ENCODE peak calls at places on chromosome 15, in four cellular contexts. O is tibial nerve, C is ovary, J is esophagus squamous epithelium. G is an unnamed sample.

GRCh38 chr15:69093127-69093526 is 67.3 kb upstream of the GLCE start:
- DNase-seq in C (no peak), J (no peak), O (no peak), G (peak; percentile 89)

GRCh38 chr15:41799488-41799805 is 25.2 kb downstream of the MAPKBP1 start:
- DNase-seq in O (no peak), J (no peak), C (no peak), G (no peak)

GRCh38 chr15:100947760-100948429 is 28.7 kb downstream of the LRRK1 start:
- DNase-seq in O (no peak), C (no peak), J (no peak), G (no peak)

GRCh38 chr15:31374489-31374888 is 47.9 kb downstream of the KLF13 start:
- DNase-seq in J (no peak), C (no peak), O (no peak), G (no peak)

GRCh38 chr15:96330450-96331140 is at the start of gene NR2F2:
- DNase-seq in J (peak; percentile 47), C (peak; percentile 97), O (peak; percentile 98), G (peak; percentile 84)

GRCh38 chr15:29849218-29849617 is 26.9 kb upstream of the TJP1 start:
- DNase-seq in O (no peak), J (no peak), C (no peak), G (no peak)

GRCh38 chr15:73809728-73810501 is 56.8 kb upstream of the INSYN1 start:
- DNase-seq in J (no peak), O (no peak), C (no peak), G (no peak)

GRCh38 chr15:89673162-89673506 is 6.0 kb downstream of the PLIN1 start:
- DNase-seq in J (no peak), C (no peak), O (no peak), G (peak; percentile 54)

GRCh38 chr15:43465105-43465504 is 27.9 kb downstream of the TP53BP1 start:
- DNase-seq in C (no peak), J (no peak), O (no peak), G (peak; percentile 47)

GRCh38 chr15:40155270-40155910 is 5.5 kb upstream of the BUB1B start:
- DNase-seq in C (no peak), O (no peak), J (no peak), G (no peak)

GRCh38 chr15:88647362-88648105 is 8.7 kb downstream of the ISG20 start:
- DNase-seq in O (no peak), J (no peak), C (peak; percentile 21), G (no peak)

GRCh38 chr15:69718916-69719315 is 266.3 kb downstream of the RPLP1 start:
- DNase-seq in C (no peak), O (no peak), J (no peak), G (no peak)

GRCh38 chr15:49627407-49627877 is 6.6 kb downstream of the DTWD1 start:
- DNase-seq in C (no peak), O (no peak), J (no peak), G (no peak)

GRCh38 chr15:39509941-39510845 is 70.7 kb upstream of the THBS1 start:
- DNase-seq in O (no peak), C (no peak), J (no peak), G (no peak)

GRCh38 chr15:82849556-82850241 is 40.3 kb downstream of the WHAMM start:
- DNase-seq in O (no peak), C (peak; percentile 67), J (no peak), G (peak; percentile 100)

GRCh38 chr15:67832031-67832551 is 6.8 kb downstream of the SKOR1 start:
- DNase-seq in O (no peak), C (no peak), J (no peak), G (no peak)

GRCh38 chr15:96392380-96393208 is 62.1 kb downstream of the NR2F2 start:
- DNase-seq in O (no peak), J (no peak), C (no peak), G (no peak)

GRCh38 chr15:36947035-36947719 is 153.2 kb downstream of the MEIS2 start:
- DNase-seq in J (no peak), C (no peak), O (no peak), G (no peak)

GRCh38 chr15:55576911-55577310 is 11.2 kb downstream of the PYGO1 start:
- DNase-seq in C (no peak), O (no peak), J (no peak), G (peak; percentile 60)

GRCh38 chr15:93130111-93130510 is 41.1 kb upstream of the RGMA start:
- DNase-seq in O (no peak), C (no peak), J (no peak), G (no peak)

GRCh38 chr15:47415539-47415971 is 301.8 kb upstream of the SEMA6D start:
- DNase-seq in O (no peak), C (no peak), J (no peak), G (no peak)

GRCh38 chr15:45048784-45049631 is 26.0 kb downstream of the SORD start:
- DNase-seq in O (no peak), J (peak; percentile 3), C (no peak), G (peak; percentile 76)

GRCh38 chr15:95662638-95663037 is 667.9 kb upstream of the NR2F2 start:
- DNase-seq in C (no peak), J (no peak), O (no peak), G (no peak)

GRCh38 chr15:69340243-69340991 is 41.7 kb downstream of the PAQR5 start:
- DNase-seq in C (no peak), J (no peak), O (no peak), G (no peak)

GRCh38 chr15:57720861-57721260 is 14.3 kb downstream of the POLR2M start:
- DNase-seq in O (no peak), J (no peak), C (no peak), G (no peak)

GRCh38 chr15:43777293-43777819 is 590 bp upstream of the ELL3 start:
- DNase-seq in C (peak; percentile 80), O (peak; percentile 70), J (no peak), G (peak; percentile 92)

GRCh38 chr15:26113296-26113695 is 250.2 kb upstream of the ATP10A start:
- DNase-seq in O (no peak), J (no peak), C (no peak), G (no peak)

GRCh38 chr15:82043726-82044372 is 2.0 kb downstream of the MEX3B start:
- DNase-seq in O (no peak), C (peak; percentile 40), J (no peak), G (peak; percentile 36)

GRCh38 chr15:99951471-99951870 is 218.2 kb upstream of the LYSMD4 start:
- DNase-seq in O (no peak), C (no peak), J (no peak), G (no peak)

GRCh38 chr15:73752817-73753214 is 335 bp downstream of the INSYN1 start:
- DNase-seq in O (no peak), C (no peak), J (no peak), G (no peak)

GRCh38 chr15:26087881-26088280 is 224.8 kb upstream of the ATP10A start:
- DNase-seq in O (no peak), C (no peak), J (no peak), G (no peak)

GRCh38 chr15:60798821-60799220 is 319.9 kb upstream of the ICE2 start:
- DNase-seq in C (no peak), J (no peak), O (no peak), G (no peak)

GRCh38 chr15:70251246-70251990 is 153.7 kb upstream of the TLE3 start:
- DNase-seq in O (no peak), C (peak; percentile 49), J (no peak), G (no peak)

GRCh38 chr15:84391191-84391590 is 155.6 kb downstream of the GOLGA6L4 start:
- DNase-seq in O (no peak), C (no peak), J (no peak), G (no peak)

DNA sequence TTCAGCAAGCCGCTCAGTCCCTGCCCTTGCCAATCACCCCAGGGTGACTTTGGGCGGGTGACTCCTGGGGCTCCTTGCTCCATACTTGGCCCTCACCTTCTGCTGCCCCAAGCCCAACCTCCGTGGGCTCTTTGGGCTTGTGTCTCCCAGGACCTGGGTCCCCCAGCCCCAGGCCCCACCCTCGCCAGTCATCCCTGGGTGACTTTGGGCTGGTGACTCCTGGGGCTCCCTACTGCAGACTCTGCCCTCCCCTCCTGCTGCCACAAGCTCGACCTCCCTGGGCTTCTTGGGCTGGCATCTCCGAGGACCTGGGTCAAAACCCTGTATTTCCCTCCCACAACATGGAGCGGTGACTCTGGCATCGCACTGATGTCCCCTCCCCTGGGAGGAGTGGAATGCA is 151.5 kb downstream of the GOLGA6L4 start:
- DNase-seq in J (no peak), O (no peak), C (peak; percentile 9), G (no peak)
- TF ChIP-seq POLR2A in J (no peak), O (no peak), C (no peak), G (no peak)

DNA sequence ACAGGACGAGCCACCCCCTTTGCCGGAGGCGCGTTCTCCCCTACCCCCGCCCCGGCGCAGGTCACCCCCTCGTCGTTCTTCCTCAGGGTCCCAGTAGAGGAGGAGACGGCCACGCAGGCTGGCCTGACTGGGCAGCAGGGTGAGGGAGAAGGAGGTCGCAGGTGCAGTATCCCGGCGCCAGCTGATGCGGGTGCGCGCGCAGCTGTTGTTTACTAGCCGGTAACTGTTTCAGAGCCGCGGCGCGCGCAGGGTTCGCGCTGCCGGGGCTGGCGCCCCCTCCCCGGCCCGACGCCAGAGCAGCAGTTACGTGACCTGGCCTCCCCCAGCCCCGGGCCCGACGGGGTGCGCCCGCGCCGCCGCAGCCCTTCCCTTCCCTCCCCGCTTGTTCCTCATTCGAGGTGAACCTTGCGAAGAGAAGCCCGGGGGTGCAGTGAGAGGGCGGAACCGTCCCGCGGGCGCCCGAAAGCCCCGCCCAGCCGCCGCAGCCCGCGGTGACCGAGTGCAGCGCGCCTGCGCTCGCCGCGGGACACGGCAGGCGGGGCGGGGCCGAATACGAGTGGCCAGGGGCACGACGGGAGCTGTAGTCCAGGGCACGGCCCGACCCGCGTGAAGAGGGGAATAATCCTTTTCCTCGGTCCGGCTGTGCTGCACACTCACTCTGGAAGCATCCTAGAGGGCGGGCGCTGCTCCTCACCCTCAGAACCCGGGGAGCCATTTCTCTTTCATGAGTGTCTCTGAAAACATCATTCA is at the start of gene SLC12A6:
- DNase-seq in J (peak; percentile 79), O (peak; percentile 74), C (peak; percentile 90), G (peak; percentile 92)
- TF ChIP-seq POLR2A in J (peak; percentile 74), O (peak; percentile 67), C (peak; percentile 26), G (peak; percentile 91)

GRCh38 chr15:75212200-75212858 is 10.6 kb downstream of the C15orf39 start:
- DNase-seq in O (no peak), C (no peak), J (no peak), G (no peak)

GRCh38 chr15:75213768-75214221 is 12.1 kb downstream of the C15orf39 start:
- DNase-seq in J (no peak), O (no peak), C (no peak), G (no peak)

GRCh38 chr15:75214293-75215096 is 12.8 kb downstream of the C15orf39 start:
- DNase-seq in C (no peak), J (no peak), O (no peak), G (no peak)

GRCh38 chr15:75211436-75212199 is 9.9 kb downstream of the C15orf39 start:
- DNase-seq in O (no peak), J (no peak), C (no peak), G (no peak)

DNA sequence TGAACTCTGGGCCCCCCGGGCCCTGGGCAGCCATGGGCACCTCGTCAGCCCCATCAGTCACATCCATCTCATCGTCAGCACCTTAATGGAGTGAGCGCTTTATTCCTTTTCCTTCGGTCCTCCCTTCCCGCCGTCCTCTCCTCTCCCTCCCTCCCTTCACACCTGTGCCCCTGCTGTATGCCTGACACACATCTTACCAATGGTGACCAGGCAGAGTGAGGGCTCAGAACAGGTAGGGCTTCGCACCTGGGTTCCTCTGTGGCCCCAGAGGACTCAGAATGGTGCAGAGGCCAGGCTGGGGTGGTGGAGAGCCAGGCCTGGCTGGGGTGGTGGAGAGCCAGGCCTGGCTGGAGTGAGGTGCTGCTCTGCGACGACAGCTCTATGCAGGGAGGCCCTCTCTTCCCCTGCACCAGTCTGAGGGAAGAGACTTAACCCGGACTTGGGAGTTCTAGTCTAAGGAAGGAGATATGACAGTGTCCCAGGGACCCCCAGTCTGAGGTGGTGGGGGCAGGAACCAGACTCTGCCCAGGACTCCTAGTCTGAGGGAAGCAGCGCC is 11.6 kb downstream of the C15orf39 start:
- DNase-seq in C (no peak), J (no peak), O (no peak), G (no peak)
- TF ChIP-seq POLR2A in C (no peak), J (no peak), O (no peak), G (no peak)

GRCh38 chr15:98548172-98548971 is 100.0 kb upstream of the IGF1R start:
- DNase-seq in J (peak; percentile 6), C (peak; percentile 76), O (peak; percentile 66), G (no peak)
- TF ChIP-seq POLR2A in J (no peak), C (peak; percentile 31), O (no peak), G (no peak)